ENCODE peak calls at places on chromosomes 2 and 18, in eight cellular contexts. P is heart left ventricle; Q is cardiac fibroblast; U is lower leg skin; K is fibroblast of the aortic adventitia; V is transverse colon; D is GM12878; W is CD8-positive, alpha-beta memory T cell. A is an unnamed sample.

GRCh38 chr18:48028716-48029115 is 98.3 kb upstream of the SMAD2 start:
- DNase-seq in P (no peak), Q (no peak), U (peak), K (no peak), V (no peak), D (no peak), W (no peak), A (peak)

GRCh38 chr2:73983322-73984202 is 1.1 kb upstream of the TET3 start:
- DNase-seq in P (no peak), Q (no peak), U (peak), K (no peak), V (peak), D (no peak), W (no peak), A (peak)

GRCh38 chr2:43274055-43274454 is 47.6 kb upstream of the ZFP36L2 start:
- DNase-seq in P (no peak), Q (no peak), U (no peak), K (no peak), V (no peak), D (no peak), W (no peak), A (no peak)

GRCh38 chr2:240597054-240597418 is 10.5 kb downstream of the CAPN10 start:
- DNase-seq in P (peak), Q (no peak), U (no peak), K (no peak), V (no peak), D (no peak), W (no peak), A (no peak)

GRCh38 chr2:148917431-148917830 is 42.4 kb downstream of the KIF5C start:
- DNase-seq in P (no peak), Q (no peak), U (no peak), K (no peak), V (no peak), D (no peak), W (no peak), A (no peak)

GRCh38 chr2:83744830-83745229 is 714.2 kb downstream of the SUCLG1 start:
- DNase-seq in P (no peak), Q (no peak), U (no peak), K (no peak), V (no peak), D (no peak), W (no peak), A (no peak)

GRCh38 chr2:226797289-226797988 is 2.2 kb downstream of the IRS1 start:
- DNase-seq in P (peak), Q (no peak), U (peak), K (no peak), V (peak), D (no peak), W (no peak), A (no peak)

GRCh38 chr2:20635698-20636584 is 15.0 kb downstream of the HS1BP3 start:
- DNase-seq in P (peak), Q (peak), U (peak), K (peak), V (peak), D (no peak), W (no peak), A (peak)

GRCh38 chr2:108417254-108417653 is 31.8 kb upstream of the GCC2 start:
- DNase-seq in P (no peak), Q (no peak), U (no peak), K (no peak), V (peak), D (no peak), W (no peak), A (peak)

GRCh38 chr2:1480671-1481076 is 67.4 kb downstream of the TPO start:
- DNase-seq in P (no peak), Q (no peak), U (peak), K (no peak), V (no peak), D (no peak), W (no peak), A (no peak)

GRCh38 chr2:17543848-17544645 is 3.6 kb downstream of the VSNL1 start:
- DNase-seq in P (no peak), Q (peak), U (no peak), K (peak), V (no peak), D (no peak), W (no peak), A (no peak)

GRCh38 chr2:240250985-240251847 is 110.8 kb upstream of the OTOS start:
- DNase-seq in P (peak), Q (peak), U (peak), K (peak), V (peak), D (no peak), W (no peak), A (peak)

GRCh38 chr2:12923907-12924610 is 207.3 kb downstream of the TRIB2 start:
- DNase-seq in P (no peak), Q (peak), U (no peak), K (peak), V (no peak), D (no peak), W (no peak), A (no peak)

GRCh38 chr18:46310258-46310657 is 206.1 kb downstream of the HAUS1 start:
- DNase-seq in P (no peak), Q (no peak), U (peak), K (no peak), V (no peak), D (no peak), W (no peak), A (no peak)

GRCh38 chr2:158533009-158533408 is 76.3 kb downstream of the PKP4 start:
- DNase-seq in P (no peak), Q (no peak), U (no peak), K (no peak), V (no peak), D (no peak), W (no peak), A (no peak)

GRCh38 chr2:191593622-191594416 is 84.1 kb upstream of the NABP1 start:
- DNase-seq in P (no peak), Q (peak), U (no peak), K (peak), V (no peak), D (no peak), W (no peak), A (no peak)

GRCh38 chr18:79043288-79043687 is 25.9 kb upstream of the ATP9B start:
- DNase-seq in P (no peak), Q (no peak), U (no peak), K (no peak), V (no peak), D (no peak), W (no peak), A (no peak)

GRCh38 chr2:54041135-54041534 is 70.3 kb upstream of the PSME4 start:
- DNase-seq in P (no peak), Q (no peak), U (no peak), K (no peak), V (no peak), D (no peak), W (no peak), A (no peak)

GRCh38 chr18:10898417-10898974 is 250.9 kb downstream of the PIEZO2 start:
- DNase-seq in P (no peak), Q (no peak), U (no peak), K (no peak), V (no peak), D (no peak), W (no peak), A (no peak)

GRCh38 chr2:238169708-238170251 is 11.0 kb downstream of the ERFE start:
- DNase-seq in P (no peak), Q (peak), U (peak), K (peak), V (no peak), D (no peak), W (no peak), A (no peak)

GRCh38 chr2:43714164-43714563 is 37.9 kb upstream of the C1GALT1C1L start:
- DNase-seq in P (no peak), Q (peak), U (no peak), K (peak), V (no peak), D (no peak), W (no peak), A (no peak)

GRCh38 chr2:86661333-86661732 is 37.7 kb upstream of the RNF103 start:
- DNase-seq in P (no peak), Q (peak), U (no peak), K (no peak), V (no peak), D (no peak), W (no peak), A (no peak)

GRCh38 chr18:13471971-13472628 is 253.5 kb downstream of the LDLRAD4 start:
- DNase-seq in P (no peak), Q (no peak), U (peak), K (no peak), V (no peak), D (no peak), W (no peak), A (no peak)

GRCh38 chr2:191298306-191298705 is 53.1 kb downstream of the MYO1B start:
- DNase-seq in P (no peak), Q (no peak), U (no peak), K (peak), V (no peak), D (no peak), W (no peak), A (no peak)

GRCh38 chr2:84918430-84918829 is 13.0 kb downstream of the TMSB10 start:
- DNase-seq in P (no peak), Q (no peak), U (no peak), K (no peak), V (no peak), D (no peak), W (no peak), A (no peak)

GRCh38 chr2:84923009-84923408 is 17.6 kb downstream of the TMSB10 start:
- DNase-seq in P (no peak), Q (no peak), U (no peak), K (no peak), V (no peak), D (no peak), W (no peak), A (no peak)

GRCh38 chr2:84924173-84925106 is 19.0 kb downstream of the TMSB10 start:
- DNase-seq in P (peak), Q (peak), U (peak), K (peak), V (peak), D (peak), W (no peak), A (peak)

GRCh38 chr2:84925336-84925723 is 19.9 kb downstream of the TMSB10 start:
- DNase-seq in P (no peak), Q (no peak), U (peak), K (no peak), V (no peak), D (no peak), W (no peak), A (no peak)

DNA sequence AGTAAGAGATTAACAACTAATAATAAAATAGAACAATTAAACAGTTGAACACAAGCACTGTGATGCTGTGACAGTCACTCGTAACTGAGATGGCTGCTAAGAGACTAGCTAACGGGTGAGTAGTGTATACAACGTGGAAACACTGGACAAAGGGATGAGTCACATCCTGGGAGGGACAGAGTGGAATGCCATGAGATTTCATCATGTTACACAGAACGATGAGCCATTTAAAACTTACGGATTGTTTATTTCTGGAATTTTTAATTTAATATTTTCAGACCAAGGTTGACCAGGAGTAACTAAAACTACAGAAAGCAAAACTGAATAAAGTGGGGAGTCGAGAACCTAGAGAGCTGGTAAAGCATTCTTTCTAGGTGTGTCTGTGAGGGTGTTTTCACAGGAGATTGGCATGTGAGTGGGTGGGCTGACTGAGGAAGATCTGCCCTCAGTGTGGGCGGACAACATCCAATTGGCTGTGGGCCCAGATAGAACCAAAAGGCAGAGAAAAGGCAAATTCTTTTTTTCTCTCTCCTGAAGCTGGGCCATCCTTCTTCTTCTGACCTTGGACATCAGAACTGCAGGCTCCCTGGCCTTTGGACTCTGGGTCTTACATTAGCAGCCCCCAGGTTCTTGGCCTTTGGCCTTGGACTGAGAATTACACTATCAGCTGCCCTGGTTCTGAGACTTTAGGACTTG is 14.6 kb downstream of the TMSB10 start:
- DNase-seq in P (peak), Q (peak), U (peak), K (peak), V (peak), D (no peak), W (no peak), A (peak)
- H3K4me3 ChIP-seq in P (no peak), Q (peak), U (no peak), K (peak), V (no peak), D (peak), W (no peak), A (no peak)

GRCh38 chr18:2963048-2963447 is 49.9 kb downstream of the LPIN2 start:
- DNase-seq in P (no peak), Q (no peak), U (no peak), K (no peak), V (no peak), D (no peak), W (no peak), A (no peak)

GRCh38 chr18:2965797-2966196 is 47.1 kb downstream of the LPIN2 start:
- DNase-seq in P (no peak), Q (no peak), U (no peak), K (no peak), V (no peak), D (no peak), W (no peak), A (no peak)

GRCh38 chr18:2961828-2962227 is 51.1 kb downstream of the LPIN2 start:
- DNase-seq in P (no peak), Q (peak), U (no peak), K (peak), V (no peak), D (no peak), W (no peak), A (no peak)

GRCh38 chr18:2967357-2967756 is 45.6 kb downstream of the LPIN2 start:
- DNase-seq in P (no peak), Q (no peak), U (no peak), K (no peak), V (no peak), D (no peak), W (no peak), A (no peak)

GRCh38 chr18:2964349-2965010 is 48.5 kb downstream of the LPIN2 start:
- DNase-seq in P (no peak), Q (no peak), U (no peak), K (no peak), V (no peak), D (no peak), W (no peak), A (no peak)
- H3K4me3 ChIP-seq in P (no peak), Q (no peak), U (no peak), K (no peak), V (no peak), D (no peak), W (peak), A (no peak)

DNA sequence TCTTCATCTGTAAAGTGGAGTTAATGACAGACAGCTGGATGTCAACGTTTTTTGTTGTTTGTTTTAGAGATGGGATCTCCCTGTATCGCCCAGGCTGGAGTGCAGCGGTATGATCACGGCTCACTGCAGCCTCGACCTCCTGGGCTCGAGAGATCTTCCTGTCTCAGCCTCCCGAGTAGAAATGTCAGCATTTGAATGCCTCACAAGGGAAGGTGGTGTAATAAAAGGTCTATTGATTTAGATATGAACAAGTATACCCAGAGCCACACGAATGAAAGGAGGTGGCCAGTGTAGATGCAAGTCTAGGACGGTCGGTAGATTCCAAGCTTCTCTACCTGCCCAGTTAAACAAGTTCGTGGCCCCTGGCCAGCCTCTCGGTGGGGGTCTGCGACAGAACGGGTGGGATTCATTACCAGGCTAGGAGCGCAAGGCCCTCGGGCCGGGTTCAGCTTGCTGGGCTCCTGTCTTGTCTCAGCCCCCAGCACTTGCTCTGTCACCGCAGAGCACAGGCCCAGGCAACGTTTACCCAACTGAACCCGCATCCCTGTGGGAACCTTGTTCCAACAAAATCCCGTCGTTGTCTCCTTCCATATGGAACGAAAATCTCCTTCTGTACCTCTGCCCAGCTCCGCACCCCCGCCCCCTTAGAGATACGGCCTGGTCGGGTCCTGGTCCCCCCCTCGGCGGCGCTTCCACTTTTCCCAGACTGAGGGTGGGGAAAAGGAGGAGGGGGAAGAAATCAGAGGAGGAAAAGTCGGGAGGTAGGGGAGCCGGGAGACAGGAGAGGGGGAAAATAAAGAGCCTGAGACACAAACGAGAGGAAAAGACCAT is 2.0 kb upstream of the EMX1 start:
- DNase-seq in P (no peak), Q (no peak), U (peak), K (no peak), V (no peak), D (no peak), W (no peak), A (no peak)
- H3K4me3 ChIP-seq in P (peak), Q (no peak), U (no peak), K (no peak), V (peak), D (peak), W (no peak), A (peak)

DNA sequence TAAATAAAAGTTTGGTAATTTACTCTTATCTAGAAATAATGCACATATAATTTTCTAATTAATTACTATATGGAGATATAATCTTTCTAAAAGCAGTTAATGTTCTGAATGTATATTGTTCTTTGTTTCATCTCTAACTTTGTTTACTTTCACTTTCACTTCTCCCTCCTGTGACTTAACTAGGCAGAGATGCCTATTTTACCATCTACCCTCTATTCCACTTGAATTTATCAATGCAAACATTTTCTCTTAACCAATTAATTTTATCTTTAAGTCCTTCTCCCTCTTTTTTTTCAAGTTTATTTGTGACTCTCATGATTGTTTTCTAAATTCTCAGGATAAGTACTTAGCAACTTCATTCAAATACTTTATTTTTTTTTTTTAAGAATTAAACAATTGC is 55.1 kb upstream of the IL1RL1 start:
- DNase-seq in P (no peak), Q (no peak), U (no peak), K (no peak), V (no peak), D (no peak), W (no peak), A (peak)
- H3K4me3 ChIP-seq in P (peak), Q (no peak), U (no peak), K (no peak), V (no peak), D (no peak), W (no peak), A (no peak)

GRCh38 chr2:64276417-64277095 is 132.3 kb upstream of the PELI1 start:
- DNase-seq in P (no peak), Q (no peak), U (no peak), K (peak), V (no peak), D (no peak), W (no peak), A (no peak)
- H3K4me3 ChIP-seq in P (no peak), Q (no peak), U (no peak), K (no peak), V (no peak), D (no peak), W (no peak), A (no peak)

DNA sequence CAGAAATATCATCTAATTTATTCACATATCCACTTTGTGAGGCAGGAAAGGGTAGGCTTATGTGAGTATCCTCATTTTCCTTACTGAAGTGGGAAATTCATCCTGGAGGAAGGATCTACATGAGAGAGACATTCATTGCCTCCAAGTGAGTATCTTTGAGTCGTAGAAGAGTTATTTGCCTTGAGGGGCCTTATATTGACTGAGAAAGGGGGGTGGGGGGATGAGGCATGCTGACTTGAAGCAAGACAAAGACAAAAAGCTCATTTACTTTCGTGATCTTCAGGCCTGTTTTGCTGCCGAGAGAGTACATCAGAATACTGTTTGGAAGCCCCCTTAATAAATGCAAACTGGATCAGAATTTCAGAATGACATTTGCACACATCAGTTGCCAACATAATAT is 17.6 kb upstream of the NEDD4L start:
- DNase-seq in P (no peak), Q (no peak), U (no peak), K (no peak), V (no peak), D (no peak), W (no peak), A (no peak)
- H3K4me3 ChIP-seq in P (no peak), Q (no peak), U (no peak), K (no peak), V (no peak), D (no peak), W (no peak), A (no peak)